ENCODE peak calls at places on chromosome 18, in seven cellular contexts. F is stimulated activated CD4-positive, alpha-beta T cell treated with anti-CD3 and anti-CD28 coated beads, Interleukin-1b, Interleukin-23, amount 100 ng/mL, for 4 hours; W is H7; P is ureter; A is pulmonary artery endothelial cell; I is CD4-positive, alpha-beta T cell; N is GM06990. Z is an unnamed sample.
A peak's percentile ranks its signal among the peaks of the same experiment; 100 is the strongest.

GRCh38 chr18:48892146-48892855 is 58.5 kb downstream of the SMAD7 start:
- DNase-seq in P (no peak), W (no peak), N (no peak), A (no peak), F (no peak), I (no peak), Z (no peak)

GRCh38 chr18:59871711-59872362 is 28.0 kb upstream of the PMAIP1 start:
- DNase-seq in P (no peak), I (no peak), F (no peak), N (no peak), W (no peak), A (no peak), Z (no peak)

GRCh38 chr18:67597759-67598158 is 81.2 kb upstream of the DSEL start:
- DNase-seq in W (no peak), A (no peak), F (no peak), I (no peak), P (no peak), N (no peak), Z (no peak)

GRCh38 chr18:3088444-3088843 is 75.5 kb upstream of the LPIN2 start:
- DNase-seq in P (no peak), W (no peak), F (no peak), A (no peak), I (no peak), N (no peak), Z (peak; percentile 39)

GRCh38 chr18:12252061-12252460 is 2.1 kb upstream of the CIDEA start:
- DNase-seq in A (no peak), I (no peak), P (no peak), F (no peak), N (no peak), W (no peak), Z (no peak)

GRCh38 chr18:11488175-11488574 is 121.2 kb upstream of the SLC35G4 start:
- DNase-seq in W (no peak), A (no peak), P (no peak), I (no peak), N (no peak), F (no peak), Z (no peak)

GRCh38 chr18:49177812-49178211 is 227.0 kb upstream of the SMAD7 start:
- DNase-seq in N (no peak), W (no peak), P (no peak), A (no peak), I (no peak), F (no peak), Z (no peak)

GRCh38 chr18:9814431-9814830 is 71.3 kb upstream of the TXNDC2 start:
- DNase-seq in F (no peak), I (no peak), W (no peak), A (no peak), P (no peak), N (no peak), Z (no peak)

GRCh38 chr18:13639196-13639595 is 87.2 kb downstream of the FAM210A start:
- DNase-seq in I (no peak), W (no peak), A (no peak), P (no peak), F (no peak), N (no peak), Z (no peak)

GRCh38 chr18:31490387-31490786 is 7.6 kb upstream of the DSG2 start:
- DNase-seq in P (no peak), I (no peak), A (no peak), F (no peak), N (peak; percentile 56), W (no peak), Z (no peak)

GRCh38 chr18:42045346-42045745 is 90.3 kb downstream of the PIK3C3 start:
- DNase-seq in F (no peak), P (no peak), I (no peak), N (no peak), A (no peak), W (no peak), Z (peak; percentile 62)

GRCh38 chr18:79459946-79460345 is 64.2 kb downstream of the NFATC1 start:
- DNase-seq in N (no peak), F (no peak), A (no peak), W (no peak), I (no peak), P (no peak), Z (no peak)

GRCh38 chr18:2304378-2305175 is 266.7 kb downstream of the METTL4 start:
- DNase-seq in A (peak; percentile 63), W (no peak), I (no peak), N (no peak), P (no peak), F (no peak), Z (peak; percentile 88)

GRCh38 chr18:55738483-55739114 is 150.6 kb upstream of the TCF4 start:
- DNase-seq in W (no peak), F (no peak), N (no peak), P (no peak), A (no peak), I (no peak), Z (no peak)

GRCh38 chr18:75454022-75454795 is 26.7 kb upstream of the SMIM21 start:
- DNase-seq in P (no peak), W (no peak), I (no peak), A (no peak), F (no peak), N (no peak), Z (no peak)

GRCh38 chr18:23313379-23313778 is 139.7 kb upstream of the RIOK3 start:
- DNase-seq in N (no peak), A (no peak), I (no peak), W (no peak), P (no peak), F (no peak), Z (no peak)

GRCh38 chr18:50083708-50084107 is 111.2 kb downstream of the MYO5B start:
- DNase-seq in P (no peak), W (no peak), A (no peak), I (no peak), N (no peak), F (no peak), Z (no peak)

GRCh38 chr18:33277431-33277830 is 163.1 kb downstream of the CCDC178 start:
- DNase-seq in N (no peak), A (no peak), P (no peak), W (no peak), F (no peak), I (no peak), Z (no peak)

GRCh38 chr18:50644807-50645206 is 84.9 kb downstream of the MAPK4 start:
- DNase-seq in A (no peak), F (no peak), I (no peak), P (no peak), W (peak; percentile 66), N (no peak), Z (no peak)

GRCh38 chr18:55593888-55594287 is 5.9 kb upstream of the TCF4 start:
- DNase-seq in A (no peak), F (no peak), N (no peak), W (no peak), P (no peak), I (no peak), Z (no peak)

GRCh38 chr18:10094154-10094553 is 180.3 kb downstream of the VAPA start:
- DNase-seq in N (no peak), P (no peak), I (no peak), A (no peak), W (no peak), F (no peak), Z (no peak)

GRCh38 chr18:48623468-48624220 is 84.8 kb downstream of the CTIF start:
- DNase-seq in N (no peak), P (no peak), F (no peak), I (no peak), A (no peak), W (no peak), Z (no peak)

GRCh38 chr18:62282188-62282629 is 42.9 kb upstream of the TNFRSF11A start:
- DNase-seq in F (no peak), N (no peak), A (peak; percentile 7), I (no peak), W (no peak), P (no peak), Z (no peak)

GRCh38 chr18:22552254-22552653 is 134.5 kb upstream of the CTAGE1 start:
- DNase-seq in A (no peak), N (no peak), W (no peak), F (no peak), I (no peak), P (no peak), Z (no peak)

GRCh38 chr18:34494359-34494696 is 215.8 kb upstream of the DTNA start:
- DNase-seq in P (no peak), N (no peak), I (no peak), F (no peak), W (no peak), A (no peak), Z (no peak)

GRCh38 chr18:62957885-62958472 is 242.6 kb downstream of the PHLPP1 start:
- DNase-seq in F (peak; percentile 9), P (no peak), I (no peak), N (no peak), W (no peak), A (no peak), Z (peak; percentile 48)

GRCh38 chr18:58605027-58606020 is 23.6 kb downstream of the ALPK2 start:
- DNase-seq in N (no peak), I (peak; percentile 33), P (no peak), A (no peak), F (no peak), W (no peak), Z (peak; percentile 75)

GRCh38 chr18:48834421-48835011 is 116.2 kb downstream of the SMAD7 start:
- DNase-seq in N (peak; percentile 76), W (no peak), A (peak; percentile 81), I (peak; percentile 54), F (peak; percentile 50), P (peak; percentile 85), Z (peak; percentile 96)

GRCh38 chr18:25587545-25587944 is 235.6 kb upstream of the ZNF521 start:
- DNase-seq in A (no peak), I (no peak), P (no peak), N (no peak), W (no peak), F (no peak), Z (no peak)

GRCh38 chr18:75346671-75347070 is 80.8 kb downstream of the SMIM21 start:
- DNase-seq in A (no peak), F (no peak), N (no peak), W (no peak), I (no peak), P (no peak), Z (no peak)

GRCh38 chr18:48219429-48220145 is 189.6 kb downstream of the ZBTB7C start:
- DNase-seq in N (no peak), W (no peak), I (no peak), F (no peak), P (no peak), A (no peak), Z (no peak)

GRCh38 chr18:5295231-5295920 is at the start of gene ZBTB14:
- DNase-seq in F (peak; percentile 71), P (peak; percentile 55), N (peak; percentile 81), A (no peak), I (peak; percentile 58), W (peak; percentile 91), Z (peak; percentile 67)